ENCODE peak calls at places on chromosomes 12 and 14, in seven cellular contexts. P is lung, O is small intestine, C is heart right ventricle, T is HAP-1, I is colonic mucosa, R is lower lobe of right lung. B is an unnamed sample.

GRCh38 chr14:35400707-35401421 is 3.7 kb downstream of the NFKBIA start:
- DNase-seq in P (no peak), O (peak; percentile 24), C (no peak), T (no peak), I (no peak), R (no peak), B (no peak)

GRCh38 chr14:91519239-91520036 is 9.3 kb upstream of the PPP4R3A start:
- DNase-seq in P (no peak), O (peak; percentile 78), C (no peak), T (no peak), I (no peak), R (no peak), B (peak; percentile 42)

GRCh38 chr12:25866586-25867378 is 91.7 kb upstream of the RASSF8 start:
- DNase-seq in P (no peak), O (no peak), C (no peak), T (peak; percentile 42), I (no peak), R (no peak), B (no peak)

GRCh38 chr12:94516985-94517384 is 57.3 kb upstream of the CEP83 start:
- DNase-seq in P (no peak), O (no peak), C (no peak), T (no peak), I (no peak), R (no peak), B (no peak)

GRCh38 chr12:51549637-51550036 is 41.4 kb upstream of the SCN8A start:
- DNase-seq in P (no peak), O (no peak), C (no peak), T (no peak), I (no peak), R (no peak), B (no peak)

GRCh38 chr12:116863275-116863767 is 17.9 kb downstream of the HRK start:
- DNase-seq in P (no peak), O (peak; percentile 46), C (no peak), T (peak; percentile 62), I (peak; percentile 57), R (no peak), B (no peak)

GRCh38 chr12:15180325-15180724 is 40.9 kb downstream of the RERG start:
- DNase-seq in P (no peak), O (no peak), C (no peak), T (no peak), I (no peak), R (no peak), B (peak; percentile 37)

GRCh38 chr12:3752096-3752709 is 706 bp downstream of the CRACR2A start:
- DNase-seq in P (peak; percentile 40), O (peak; percentile 55), C (peak; percentile 50), T (peak; percentile 52), I (peak; percentile 73), R (peak; percentile 70), B (peak; percentile 68)

GRCh38 chr12:65765436-65765813 is 58.9 kb upstream of the HMGA2 start:
- DNase-seq in P (no peak), O (no peak), C (no peak), T (no peak), I (no peak), R (no peak), B (no peak)

DNA sequence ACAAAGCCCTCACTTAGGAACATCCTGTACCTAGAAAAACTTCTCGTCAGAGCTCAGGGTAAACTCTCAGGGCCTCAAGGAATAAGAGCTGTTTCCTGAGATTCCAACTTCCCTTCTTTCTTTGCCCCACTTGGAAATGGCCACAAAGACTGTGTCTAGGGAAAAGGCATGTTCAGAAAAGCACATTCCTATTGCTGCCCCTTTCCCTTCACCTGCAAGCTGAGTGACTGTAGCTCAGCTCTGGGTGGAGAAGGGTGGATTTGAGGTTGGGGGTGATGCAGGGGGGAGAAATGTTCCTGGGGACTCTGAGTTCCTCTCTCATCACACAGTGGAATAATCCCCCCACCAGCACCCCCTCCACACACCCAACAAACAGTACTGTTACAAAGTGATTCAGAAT is 6.8 kb downstream of the ENDOU start:
- DNase-seq in P (peak; percentile 11), O (no peak), C (no peak), T (no peak), I (no peak), R (no peak), B (no peak)
- H3K4me1 ChIP-seq in P (peaks cover 17% of the 10 kb centered on the region), O (no peaks in the 10 kb centered on the region), C (peaks cover 58% of the 10 kb centered on the region), T (no peaks in the 10 kb centered on the region), I (peaks cover 7% of the 10 kb centered on the region), R (peaks cover 47% of the 10 kb centered on the region), B (peaks cover 30% of the 10 kb centered on the region)

GRCh38 chr14:68949236-68949965 is 29.7 kb downstream of the ACTN1 start:
- DNase-seq in P (no peak), O (no peak), C (no peak), T (no peak), I (no peak), R (no peak), B (peak; percentile 59)
- H3K4me1 ChIP-seq in P (peaks cover 47% of the 10 kb centered on the region), O (peaks cover 5% of the 10 kb centered on the region), C (peaks cover 97% of the 10 kb centered on the region), T (peaks cover 9% of the 10 kb centered on the region), I (peaks cover 46% of the 10 kb centered on the region), R (peaks cover 87% of the 10 kb centered on the region), B (peaks cover 55% of the 10 kb centered on the region)

GRCh38 chr14:73750161-73750901 is 36.1 kb upstream of the PNMA1 start:
- DNase-seq in P (no peak), O (peak; percentile 5), C (no peak), T (peak; percentile 46), I (peak; percentile 40), R (no peak), B (no peak)
- H3K4me1 ChIP-seq in P (peaks cover 56% of the 10 kb centered on the region), O (peaks cover 42% of the 10 kb centered on the region), C (peaks cover 100% of the 10 kb centered on the region), T (peaks cover 12% of the 10 kb centered on the region), I (peaks cover 81% of the 10 kb centered on the region), R (peaks cover 98% of the 10 kb centered on the region), B (peaks cover 69% of the 10 kb centered on the region)

GRCh38 chr14:57058319-57058718 is 210.4 kb downstream of the EXOC5 start:
- DNase-seq in P (no peak), O (no peak), C (no peak), T (no peak), I (no peak), R (no peak), B (no peak)
- H3K4me1 ChIP-seq in P (no peaks in the 10 kb centered on the region), O (no peaks in the 10 kb centered on the region), C (no peaks in the 10 kb centered on the region), T (peaks cover 34% of the 10 kb centered on the region), I (peaks cover 5% of the 10 kb centered on the region), R (peaks cover 7% of the 10 kb centered on the region), B (no peaks in the 10 kb centered on the region)